ENCODE peak calls at places on chromosomes 5 and 9, in seven cellular contexts. Q, W, T, K, R, U and P are unnamed samples.

GRCh38 chr9:137318565-137318964 is 16.5 kb upstream of the NRARP start:
- DNase-seq in Q (no peak), W (no peak), T (no peak), K (no peak), R (no peak), U (no peak), P (no peak)

GRCh38 chr9:91211919-91212318 is 149.8 kb downstream of the AUH start:
- DNase-seq in Q (no peak), W (no peak), T (no peak), K (no peak), R (no peak), U (no peak), P (no peak)

GRCh38 chr9:99465231-99465891 is 243.3 kb downstream of the SEC61B start:
- DNase-seq in Q (no peak), W (no peak), T (no peak), K (no peak), R (no peak), U (no peak), P (no peak)

GRCh38 chr5:1383344-1383743 is 38.4 kb upstream of the CLPTM1L start:
- DNase-seq in Q (no peak), W (no peak), T (no peak), K (no peak), R (no peak), U (no peak), P (no peak)

GRCh38 chr5:32522429-32523143 is 62.8 kb upstream of the SUB1 start:
- DNase-seq in Q (peak; percentile 38), W (no peak), T (peak; percentile 39), K (peak; percentile 90), R (no peak), U (no peak), P (peak; percentile 26)

GRCh38 chr5:6773342-6774035 is 60.3 kb downstream of the TENT4A start:
- DNase-seq in Q (no peak), W (peak; percentile 5), T (no peak), K (no peak), R (no peak), U (no peak), P (no peak)

GRCh38 chr5:97266576-97266975 is 83.5 kb upstream of the RIOK2 start:
- DNase-seq in Q (no peak), W (peak; percentile 44), T (peak; percentile 68), K (peak; percentile 86), R (no peak), U (no peak), P (no peak)

GRCh38 chr5:176803943-176804498 is 6.3 kb upstream of the UNC5A start:
- DNase-seq in Q (no peak), W (no peak), T (no peak), K (peak; percentile 57), R (peak; percentile 44), U (no peak), P (no peak)

GRCh38 chr9:78030553-78031270 is 899 bp downstream of the GNAQ start:
- DNase-seq in Q (peak; percentile 54), W (peak; percentile 77), T (peak; percentile 57), K (peak; percentile 35), R (no peak), U (no peak), P (peak; percentile 48)

GRCh38 chr5:135568923-135569360 is 9.8 kb downstream of the CXCL14 start:
- DNase-seq in Q (no peak), W (no peak), T (no peak), K (no peak), R (no peak), U (no peak), P (no peak)